ENCODE peak calls at places on chromosomes 16 and 17, in four cellular contexts. One of them, this sample, is unnamed.

GRCh38 chr16:84136331-84137125 is 8.4 kb downstream of the HSDL1 start:
- DNase-seq in adipocyte: no peak
- DNase-seq in esophagus muscularis mucosa: no peak
- DNase-seq in lower lobe of right lung: no peak
- DNase-seq in this sample: no peak

GRCh38 chr17:79803997-79804855 is 7.3 kb upstream of the CBX8 start:
- DNase-seq in adipocyte: no peak
- DNase-seq in esophagus muscularis mucosa: no peak
- DNase-seq in lower lobe of right lung: no peak
- DNase-seq in this sample: peak; percentile 55

GRCh38 chr17:47837401-47838039 is 3.6 kb downstream of the SCRN2 start:
- DNase-seq in adipocyte: no peak
- DNase-seq in esophagus muscularis mucosa: no peak
- DNase-seq in lower lobe of right lung: no peak
- DNase-seq in this sample: no peak

GRCh38 chr16:367333-367903 is 2.9 kb downstream of the MRPL28 start:
- DNase-seq in adipocyte: no peak
- DNase-seq in esophagus muscularis mucosa: no peak
- DNase-seq in lower lobe of right lung: no peak
- DNase-seq in this sample: no peak

GRCh38 chr17:9360610-9361571 is 214.7 kb downstream of the STX8 start:
- DNase-seq in adipocyte: peak; percentile 94
- DNase-seq in esophagus muscularis mucosa: no peak
- DNase-seq in lower lobe of right lung: no peak
- DNase-seq in this sample: peak; percentile 75

GRCh38 chr17:14622622-14623101 is 321.8 kb downstream of the HS3ST3B1 start:
- DNase-seq in adipocyte: no peak
- DNase-seq in esophagus muscularis mucosa: no peak
- DNase-seq in lower lobe of right lung: no peak
- DNase-seq in this sample: peak; percentile 47

GRCh38 chr17:1712271-1712670 is 2.1 kb upstream of the TLCD2 start:
- DNase-seq in adipocyte: no peak
- DNase-seq in esophagus muscularis mucosa: no peak
- DNase-seq in lower lobe of right lung: no peak
- DNase-seq in this sample: no peak

GRCh38 chr17:76529224-76529642 is 8.3 kb downstream of the CYGB start:
- DNase-seq in adipocyte: peak; percentile 92
- DNase-seq in esophagus muscularis mucosa: no peak
- DNase-seq in lower lobe of right lung: peak; percentile 80
- DNase-seq in this sample: peak; percentile 80

GRCh38 chr17:32009262-32009542 is 2.0 kb downstream of the LRRC37B start:
- DNase-seq in adipocyte: no peak
- DNase-seq in esophagus muscularis mucosa: no peak
- DNase-seq in lower lobe of right lung: no peak
- DNase-seq in this sample: no peak

GRCh38 chr17:82389379-82389778 is 17.8 kb downstream of the UTS2R start:
- DNase-seq in adipocyte: no peak
- DNase-seq in esophagus muscularis mucosa: no peak
- DNase-seq in lower lobe of right lung: no peak
- DNase-seq in this sample: peak; percentile 1

GRCh38 chr16:54320895-54321294 is 34.3 kb upstream of the IRX3 start:
- DNase-seq in adipocyte: no peak
- DNase-seq in esophagus muscularis mucosa: no peak
- DNase-seq in lower lobe of right lung: no peak
- DNase-seq in this sample: no peak
- H3K4me3 ChIP-seq in adipocyte: no peak overlapping the region
- H3K4me3 ChIP-seq in esophagus muscularis mucosa: no peak overlapping the region
- H3K4me3 ChIP-seq in lower lobe of right lung: no peak overlapping the region
- H3K4me3 ChIP-seq in this sample: no peak overlapping the region

GRCh38 chr17:7845359-7846062 is 9.4 kb upstream of the TMEM88 start:
- DNase-seq in adipocyte: no peak
- DNase-seq in esophagus muscularis mucosa: no peak
- DNase-seq in lower lobe of right lung: peak; percentile 44
- DNase-seq in this sample: no peak
- H3K4me3 ChIP-seq in adipocyte: peak overlapping the region; percentile 95
- H3K4me3 ChIP-seq in esophagus muscularis mucosa: peak overlapping the region; percentile 74
- H3K4me3 ChIP-seq in lower lobe of right lung: peak overlapping the region; percentile 79
- H3K4me3 ChIP-seq in this sample: no peak overlapping the region

GRCh38 chr17:8154608-8155152 is 2.5 kb upstream of the PER1 start:
- DNase-seq in adipocyte: no peak
- DNase-seq in esophagus muscularis mucosa: no peak
- DNase-seq in lower lobe of right lung: no peak
- DNase-seq in this sample: no peak
- H3K4me3 ChIP-seq in adipocyte: peak overlapping the region; percentile 93
- H3K4me3 ChIP-seq in esophagus muscularis mucosa: peak overlapping the region; percentile 76
- H3K4me3 ChIP-seq in lower lobe of right lung: peak overlapping the region; percentile 73
- H3K4me3 ChIP-seq in this sample: peak overlapping the region; percentile 11

GRCh38 chr16:67249178-67249759 is 490 bp downstream of the SLC9A5 start:
- DNase-seq in adipocyte: no peak
- DNase-seq in esophagus muscularis mucosa: no peak
- DNase-seq in lower lobe of right lung: no peak
- DNase-seq in this sample: no peak

GRCh38 chr16:67248401-67249177 is at the start of gene SLC9A5:
- DNase-seq in adipocyte: peak; percentile 78
- DNase-seq in esophagus muscularis mucosa: no peak
- DNase-seq in lower lobe of right lung: peak; percentile 54
- DNase-seq in this sample: peak; percentile 40

GRCh38 chr16:67246081-67246944 is 968 bp downstream of the FHOD1 start:
- DNase-seq in adipocyte: peak; percentile 93
- DNase-seq in esophagus muscularis mucosa: no peak
- DNase-seq in lower lobe of right lung: peak; percentile 95
- DNase-seq in this sample: peak; percentile 91

GRCh38 chr16:67246945-67247697 is at the start of gene FHOD1:
- DNase-seq in adipocyte: peak; percentile 99
- DNase-seq in esophagus muscularis mucosa: peak; percentile 99
- DNase-seq in lower lobe of right lung: peak; percentile 99
- DNase-seq in this sample: peak; percentile 97

GRCh38 chr16:67247698-67248400 is 568 bp upstream of the FHOD1 start:
- DNase-seq in adipocyte: no peak
- DNase-seq in esophagus muscularis mucosa: no peak
- DNase-seq in lower lobe of right lung: no peak
- DNase-seq in this sample: no peak
- H3K4me3 ChIP-seq in adipocyte: peak overlapping the region; percentile 92
- H3K4me3 ChIP-seq in esophagus muscularis mucosa: peak overlapping the region; percentile 70
- H3K4me3 ChIP-seq in lower lobe of right lung: peak overlapping the region; percentile 99
- H3K4me3 ChIP-seq in this sample: peak overlapping the region; percentile 70

DNA sequence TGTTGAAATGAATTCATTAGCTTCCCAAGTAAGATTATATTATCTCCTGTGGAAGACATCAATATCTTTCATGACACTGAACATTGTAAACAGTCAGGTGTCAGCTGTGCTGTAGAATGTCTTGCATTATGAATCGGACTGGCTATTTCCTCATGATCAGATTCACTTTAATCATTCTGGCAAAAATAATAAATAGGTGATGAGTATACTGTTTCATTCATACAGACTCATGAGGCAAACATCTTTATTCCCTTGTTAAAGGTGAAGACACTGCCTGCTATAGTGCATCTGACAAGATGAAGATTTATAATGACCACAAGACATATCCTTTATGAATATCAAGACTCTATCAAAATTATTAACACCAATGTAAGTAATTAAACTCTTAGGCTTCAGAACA is 51.3 kb upstream of the ARL6IP1 start:
- DNase-seq in adipocyte: no peak
- DNase-seq in esophagus muscularis mucosa: no peak
- DNase-seq in lower lobe of right lung: no peak
- DNase-seq in this sample: no peak
- H3K4me3 ChIP-seq in adipocyte: no peak overlapping the region
- H3K4me3 ChIP-seq in esophagus muscularis mucosa: no peak overlapping the region
- H3K4me3 ChIP-seq in lower lobe of right lung: no peak overlapping the region
- H3K4me3 ChIP-seq in this sample: no peak overlapping the region

DNA sequence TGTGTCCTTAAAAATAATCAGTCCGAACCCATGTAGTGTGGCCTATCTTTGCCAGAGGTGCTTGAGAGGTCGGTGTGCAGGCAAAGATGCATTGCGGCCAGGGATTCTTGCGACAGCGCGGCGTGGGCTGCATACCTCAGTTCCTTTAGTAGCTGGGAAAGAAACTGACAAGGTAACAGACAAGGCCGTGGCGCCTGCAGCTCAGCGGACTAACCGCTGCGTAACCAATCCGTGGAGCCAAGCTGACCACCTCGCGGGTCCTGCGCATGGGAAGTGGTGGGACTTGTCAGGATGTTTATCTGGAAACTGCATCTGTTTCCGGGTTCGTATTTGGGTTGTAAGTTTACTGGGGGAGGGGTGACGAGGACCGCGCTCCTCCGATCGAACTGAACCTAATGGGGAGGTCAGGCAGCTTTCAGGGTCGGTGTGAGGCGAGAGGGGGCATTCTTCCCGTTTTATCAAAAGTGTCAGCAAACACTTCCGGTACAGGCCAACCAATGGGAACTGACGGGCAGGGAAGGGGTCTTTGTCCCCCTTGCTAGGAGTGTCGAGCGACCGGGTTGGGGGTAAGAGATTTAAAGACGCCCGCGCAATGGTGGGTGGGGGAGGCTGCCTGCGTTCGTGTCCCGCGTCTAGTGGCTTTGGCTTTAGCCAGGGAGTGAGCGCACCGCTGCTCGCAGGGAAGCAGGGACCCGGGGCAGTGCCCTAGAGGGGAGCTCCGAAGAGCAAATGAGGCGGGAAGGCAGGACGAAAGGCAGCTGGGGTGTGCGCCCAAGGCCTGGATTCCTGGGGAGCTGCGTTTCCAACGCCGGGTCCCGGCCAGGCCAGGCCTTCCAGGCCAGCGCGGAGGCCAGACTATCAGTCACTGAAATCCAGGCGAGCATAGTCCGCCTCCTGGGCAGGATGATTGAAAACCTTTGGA is 7.0 kb downstream of the IRX6 start:
- DNase-seq in adipocyte: no peak
- DNase-seq in esophagus muscularis mucosa: peak; percentile 45
- DNase-seq in lower lobe of right lung: no peak
- DNase-seq in this sample: no peak
- H3K4me3 ChIP-seq in adipocyte: no peak overlapping the region
- H3K4me3 ChIP-seq in esophagus muscularis mucosa: no peak overlapping the region
- H3K4me3 ChIP-seq in lower lobe of right lung: peak overlapping the region; percentile 17
- H3K4me3 ChIP-seq in this sample: peak overlapping the region; percentile 7

GRCh38 chr16:54287018-54287757 is 601 bp upstream of the IRX3 start:
- DNase-seq in adipocyte: peak; percentile 41
- DNase-seq in esophagus muscularis mucosa: no peak
- DNase-seq in lower lobe of right lung: peak; percentile 86
- DNase-seq in this sample: no peak
- H3K4me3 ChIP-seq in adipocyte: peak overlapping the region; percentile 88
- H3K4me3 ChIP-seq in esophagus muscularis mucosa: peak overlapping the region; percentile 54
- H3K4me3 ChIP-seq in lower lobe of right lung: peak overlapping the region; percentile 60
- H3K4me3 ChIP-seq in this sample: peak overlapping the region; percentile 51

DNA sequence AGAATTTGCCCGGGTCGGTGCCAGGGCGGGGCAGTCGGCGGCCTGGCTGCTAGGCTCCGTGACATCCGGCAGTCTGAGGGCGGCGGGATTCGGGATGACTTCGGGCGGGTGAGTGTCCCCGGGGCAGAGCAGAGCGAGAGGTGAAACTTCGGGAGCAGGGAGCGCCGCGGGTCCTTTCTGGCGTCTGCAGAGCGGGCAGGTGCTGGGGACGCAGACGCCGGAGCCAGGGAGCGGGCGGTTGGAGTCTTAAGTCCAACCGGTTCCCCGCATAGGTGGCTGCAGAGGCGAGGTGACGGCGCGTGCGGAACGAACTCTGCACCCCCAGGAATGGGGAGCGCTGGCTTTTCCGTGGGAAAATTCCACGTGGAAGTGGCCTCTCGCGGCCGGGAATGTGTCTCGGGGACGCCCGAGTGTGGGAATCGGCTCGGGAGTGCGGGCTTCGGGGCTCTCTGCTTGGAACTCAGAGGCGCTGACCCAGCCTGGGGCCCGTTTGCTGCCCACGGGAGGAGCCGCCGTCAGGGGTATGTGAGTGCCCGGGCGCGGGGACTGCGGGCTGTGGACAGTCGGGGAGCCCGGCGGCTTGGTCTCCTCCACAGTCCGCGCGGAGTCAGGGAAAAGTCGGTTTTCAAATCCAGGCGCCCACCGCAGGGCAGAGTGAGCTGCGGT is at the start of gene B4GALNT2:
- DNase-seq in adipocyte: peak; percentile 15
- DNase-seq in esophagus muscularis mucosa: no peak
- DNase-seq in lower lobe of right lung: peak; percentile 58
- DNase-seq in this sample: peak; percentile 60
- H3K4me3 ChIP-seq in adipocyte: peak within 1 kb of the TSS; percentile 52
- H3K4me3 ChIP-seq in esophagus muscularis mucosa: peak within 1 kb of the TSS; percentile 37
- H3K4me3 ChIP-seq in lower lobe of right lung: peak within 1 kb of the TSS; percentile 47
- H3K4me3 ChIP-seq in this sample: peak within 1 kb of the TSS; percentile 42

GRCh38 chr16:86581458-86581857 is 3.1 kb downstream of the FOXL1 start:
- DNase-seq in adipocyte: no peak
- DNase-seq in esophagus muscularis mucosa: no peak
- DNase-seq in lower lobe of right lung: no peak
- DNase-seq in this sample: no peak
- H3K4me3 ChIP-seq in adipocyte: peak overlapping the region; percentile 83
- H3K4me3 ChIP-seq in esophagus muscularis mucosa: no peak overlapping the region
- H3K4me3 ChIP-seq in lower lobe of right lung: no peak overlapping the region
- H3K4me3 ChIP-seq in this sample: no peak overlapping the region

This sample was measured in hepatocyte.